ENCODE peak calls at places on chromosomes 6 and 20, in seven cellular contexts. One of them, this sample, is unnamed.

GRCh38 chr20:44031001-44031574 is 116.4 kb downstream of the TOX2 start:
- DNase-seq in PC-3: no peak
- DNase-seq in GM23248: no peak
- DNase-seq in neural progenitor cell: no peak
- DNase-seq in HCT116: no peak
- DNase-seq in GM23338: no peak
- DNase-seq in MM.1S: no peak
- DNase-seq in this sample: no peak

GRCh38 chr6:37182736-37183590 is 13.0 kb downstream of the PIM1 start:
- DNase-seq in PC-3: no peak
- DNase-seq in GM23248: no peak
- DNase-seq in neural progenitor cell: no peak
- DNase-seq in HCT116: no peak
- DNase-seq in GM23338: no peak
- DNase-seq in MM.1S: peak
- DNase-seq in this sample: no peak

GRCh38 chr6:154232013-154232920 is 124.3 kb downstream of the IPCEF1 start:
- DNase-seq in PC-3: peak
- DNase-seq in GM23248: peak
- DNase-seq in neural progenitor cell: no peak
- DNase-seq in HCT116: no peak
- DNase-seq in GM23338: no peak
- DNase-seq in MM.1S: no peak
- DNase-seq in this sample: no peak

GRCh38 chr6:722608-723007 is 29.7 kb upstream of the EXOC2 start:
- DNase-seq in PC-3: no peak
- DNase-seq in GM23248: peak
- DNase-seq in neural progenitor cell: no peak
- DNase-seq in HCT116: no peak
- DNase-seq in GM23338: no peak
- DNase-seq in MM.1S: peak
- DNase-seq in this sample: no peak

GRCh38 chr20:12535316-12535715 is 473.5 kb upstream of the SPTLC3 start:
- DNase-seq in PC-3: no peak
- DNase-seq in GM23248: no peak
- DNase-seq in neural progenitor cell: no peak
- DNase-seq in HCT116: no peak
- DNase-seq in GM23338: no peak
- DNase-seq in MM.1S: no peak
- DNase-seq in this sample: peak

GRCh38 chr6:127547215-127547614 is 28.1 kb upstream of the MTCL3 start:
- DNase-seq in PC-3: peak
- DNase-seq in GM23248: peak
- DNase-seq in neural progenitor cell: peak
- DNase-seq in HCT116: no peak
- DNase-seq in GM23338: peak
- DNase-seq in MM.1S: peak
- DNase-seq in this sample: peak

GRCh38 chr6:31930962-31931361 is 3.4 kb downstream of the C2 start:
- DNase-seq in PC-3: no peak
- DNase-seq in GM23248: no peak
- DNase-seq in neural progenitor cell: no peak
- DNase-seq in HCT116: no peak
- DNase-seq in GM23338: no peak
- DNase-seq in MM.1S: no peak
- DNase-seq in this sample: no peak

GRCh38 chr20:23298155-23298554 is 52.4 kb upstream of the NXT1 start:
- DNase-seq in PC-3: no peak
- DNase-seq in GM23248: peak
- DNase-seq in neural progenitor cell: no peak
- DNase-seq in HCT116: no peak
- DNase-seq in GM23338: no peak
- DNase-seq in MM.1S: no peak
- DNase-seq in this sample: no peak

GRCh38 chr6:22954749-22955385 is 385.5 kb downstream of the HDGFL1 start:
- DNase-seq in PC-3: peak
- DNase-seq in GM23248: peak
- DNase-seq in neural progenitor cell: no peak
- DNase-seq in HCT116: no peak
- DNase-seq in GM23338: no peak
- DNase-seq in MM.1S: peak
- DNase-seq in this sample: no peak

GRCh38 chr20:50242863-50243609 is 52.4 kb downstream of the CEBPB start:
- DNase-seq in PC-3: peak
- DNase-seq in GM23248: no peak
- DNase-seq in neural progenitor cell: no peak
- DNase-seq in HCT116: peak
- DNase-seq in GM23338: no peak
- DNase-seq in MM.1S: no peak
- DNase-seq in this sample: no peak

GRCh38 chr20:31578448-31579138 is 26.5 kb upstream of the ID1 start:
- DNase-seq in PC-3: no peak
- DNase-seq in GM23248: no peak
- DNase-seq in neural progenitor cell: no peak
- DNase-seq in HCT116: no peak
- DNase-seq in GM23338: peak
- DNase-seq in MM.1S: no peak
- DNase-seq in this sample: peak

GRCh38 chr6:139756381-139756780 is 381.9 kb upstream of the CITED2 start:
- DNase-seq in PC-3: no peak
- DNase-seq in GM23248: no peak
- DNase-seq in neural progenitor cell: no peak
- DNase-seq in HCT116: no peak
- DNase-seq in GM23338: no peak
- DNase-seq in MM.1S: no peak
- DNase-seq in this sample: no peak

GRCh38 chr6:107786709-107787588 is 37.2 kb downstream of the SCML4 start:
- DNase-seq in PC-3: no peak
- DNase-seq in GM23248: no peak
- DNase-seq in neural progenitor cell: no peak
- DNase-seq in HCT116: no peak
- DNase-seq in GM23338: no peak
- DNase-seq in MM.1S: peak
- DNase-seq in this sample: no peak

GRCh38 chr6:309947-310346 is 17.7 kb downstream of the DUSP22 start:
- DNase-seq in PC-3: no peak
- DNase-seq in GM23248: no peak
- DNase-seq in neural progenitor cell: no peak
- DNase-seq in HCT116: no peak
- DNase-seq in GM23338: no peak
- DNase-seq in MM.1S: no peak
- DNase-seq in this sample: no peak

GRCh38 chr6:166440106-166440505 is 57.4 kb upstream of the MPC1 start:
- DNase-seq in PC-3: no peak
- DNase-seq in GM23248: no peak
- DNase-seq in neural progenitor cell: no peak
- DNase-seq in HCT116: no peak
- DNase-seq in GM23338: no peak
- DNase-seq in MM.1S: no peak
- DNase-seq in this sample: no peak

GRCh38 chr20:21570285-21570992 is 56.6 kb upstream of the NKX2-2 start:
- DNase-seq in PC-3: no peak
- DNase-seq in GM23248: no peak
- DNase-seq in neural progenitor cell: no peak
- DNase-seq in HCT116: no peak
- DNase-seq in GM23338: peak
- DNase-seq in MM.1S: no peak
- DNase-seq in this sample: no peak

GRCh38 chr6:33112148-33112547 is 36.4 kb downstream of the HLA-DPB1 start:
- DNase-seq in PC-3: peak
- DNase-seq in GM23248: peak
- DNase-seq in neural progenitor cell: no peak
- DNase-seq in HCT116: peak
- DNase-seq in GM23338: peak
- DNase-seq in MM.1S: peak
- DNase-seq in this sample: peak

GRCh38 chr6:23663652-23664051 is 462.4 kb upstream of the NRSN1 start:
- DNase-seq in PC-3: no peak
- DNase-seq in GM23248: no peak
- DNase-seq in neural progenitor cell: no peak
- DNase-seq in HCT116: no peak
- DNase-seq in GM23338: no peak
- DNase-seq in MM.1S: no peak
- DNase-seq in this sample: no peak

GRCh38 chr6:139133272-139133671 is 1.6 kb upstream of the HECA start:
- DNase-seq in PC-3: no peak
- DNase-seq in GM23248: no peak
- DNase-seq in neural progenitor cell: no peak
- DNase-seq in HCT116: no peak
- DNase-seq in GM23338: no peak
- DNase-seq in MM.1S: peak
- DNase-seq in this sample: no peak

GRCh38 chr20:10239954-10240353 is 21.3 kb downstream of the SNAP25 start:
- DNase-seq in PC-3: peak
- DNase-seq in GM23248: no peak
- DNase-seq in neural progenitor cell: no peak
- DNase-seq in HCT116: no peak
- DNase-seq in GM23338: no peak
- DNase-seq in MM.1S: no peak
- DNase-seq in this sample: peak

GRCh38 chr20:6184086-6184485 is 61.3 kb upstream of the FERMT1 start:
- DNase-seq in PC-3: peak
- DNase-seq in GM23248: no peak
- DNase-seq in neural progenitor cell: no peak
- DNase-seq in HCT116: no peak
- DNase-seq in GM23338: peak
- DNase-seq in MM.1S: no peak
- DNase-seq in this sample: no peak

GRCh38 chr6:113994934-113995342 is 24.0 kb upstream of the HDAC2 start:
- DNase-seq in PC-3: peak
- DNase-seq in GM23248: peak
- DNase-seq in neural progenitor cell: peak
- DNase-seq in HCT116: peak
- DNase-seq in GM23338: peak
- DNase-seq in MM.1S: peak
- DNase-seq in this sample: peak

GRCh38 chr6:140912686-140913085 is 1220.0 kb upstream of the GJE1 start:
- DNase-seq in PC-3: no peak
- DNase-seq in GM23248: no peak
- DNase-seq in neural progenitor cell: no peak
- DNase-seq in HCT116: no peak
- DNase-seq in GM23338: peak
- DNase-seq in MM.1S: no peak
- DNase-seq in this sample: no peak

GRCh38 chr6:72031471-72031870 is 145.1 kb downstream of the RIMS1 start:
- DNase-seq in PC-3: no peak
- DNase-seq in GM23248: peak
- DNase-seq in neural progenitor cell: no peak
- DNase-seq in HCT116: no peak
- DNase-seq in GM23338: no peak
- DNase-seq in MM.1S: no peak
- DNase-seq in this sample: no peak

GRCh38 chr6:95991906-95992305 is 23.9 kb upstream of the FUT9 start:
- DNase-seq in PC-3: no peak
- DNase-seq in GM23248: no peak
- DNase-seq in neural progenitor cell: no peak
- DNase-seq in HCT116: no peak
- DNase-seq in GM23338: no peak
- DNase-seq in MM.1S: no peak
- DNase-seq in this sample: no peak

GRCh38 chr6:6420097-6420496 is 99.6 kb upstream of the F13A1 start:
- DNase-seq in PC-3: no peak
- DNase-seq in GM23248: no peak
- DNase-seq in neural progenitor cell: no peak
- DNase-seq in HCT116: no peak
- DNase-seq in GM23338: no peak
- DNase-seq in MM.1S: no peak
- DNase-seq in this sample: no peak

GRCh38 chr6:102229271-102229670 is 835.8 kb downstream of the GRIK2 start:
- DNase-seq in PC-3: no peak
- DNase-seq in GM23248: no peak
- DNase-seq in neural progenitor cell: peak
- DNase-seq in HCT116: no peak
- DNase-seq in GM23338: peak
- DNase-seq in MM.1S: no peak
- DNase-seq in this sample: no peak

GRCh38 chr20:47066484-47067270 is 172.0 kb downstream of the EYA2 start:
- DNase-seq in PC-3: no peak
- DNase-seq in GM23248: no peak
- DNase-seq in neural progenitor cell: no peak
- DNase-seq in HCT116: no peak
- DNase-seq in GM23338: no peak
- DNase-seq in MM.1S: no peak
- DNase-seq in this sample: no peak

GRCh38 chr6:74899416-74899815 is 306.4 kb downstream of the COL12A1 start:
- DNase-seq in PC-3: peak
- DNase-seq in GM23248: peak
- DNase-seq in neural progenitor cell: no peak
- DNase-seq in HCT116: no peak
- DNase-seq in GM23338: peak
- DNase-seq in MM.1S: no peak
- DNase-seq in this sample: no peak
- TF ChIP-seq EZH2phosphoT487 in PC-3: no peak
- TF ChIP-seq EZH2phosphoT487 in GM23248: no peak
- TF ChIP-seq EZH2phosphoT487 in neural progenitor cell: no peak
- TF ChIP-seq EZH2phosphoT487 in HCT116: no peak
- TF ChIP-seq EZH2phosphoT487 in GM23338: no peak
- TF ChIP-seq EZH2phosphoT487 in MM.1S: no peak
- TF ChIP-seq EZH2phosphoT487 in this sample: no peak

GRCh38 chr20:34045294-34045693 is 51.6 kb downstream of the RALY start:
- DNase-seq in PC-3: no peak
- DNase-seq in GM23248: peak
- DNase-seq in neural progenitor cell: no peak
- DNase-seq in HCT116: no peak
- DNase-seq in GM23338: no peak
- DNase-seq in MM.1S: no peak
- DNase-seq in this sample: peak
- TF ChIP-seq EZH2 in PC-3: no peak
- TF ChIP-seq EZH2 in GM23248: no peak
- TF ChIP-seq EZH2 in neural progenitor cell: no peak
- TF ChIP-seq EZH2 in HCT116: no peak
- TF ChIP-seq EZH2 in GM23338: no peak
- TF ChIP-seq EZH2 in MM.1S: no peak
- TF ChIP-seq EZH2 in this sample: no peak

GRCh38 chr6:118544105-118544504 is 4.0 kb upstream of the PLN start:
- DNase-seq in PC-3: no peak
- DNase-seq in GM23248: no peak
- DNase-seq in neural progenitor cell: no peak
- DNase-seq in HCT116: no peak
- DNase-seq in GM23338: no peak
- DNase-seq in MM.1S: no peak
- DNase-seq in this sample: no peak
- H3K4me3 ChIP-seq in PC-3: no peak
- H3K4me3 ChIP-seq in GM23248: no peak
- H3K4me3 ChIP-seq in neural progenitor cell: no peak
- H3K4me3 ChIP-seq in HCT116: no peak
- H3K4me3 ChIP-seq in GM23338: no peak
- H3K4me3 ChIP-seq in MM.1S: no peak
- H3K4me3 ChIP-seq in this sample: no peak

GRCh38 chr6:20014508-20014907 is 177.3 kb downstream of the ID4 start:
- DNase-seq in PC-3: no peak
- DNase-seq in GM23248: no peak
- DNase-seq in neural progenitor cell: no peak
- DNase-seq in HCT116: no peak
- DNase-seq in GM23338: peak
- DNase-seq in MM.1S: no peak
- DNase-seq in this sample: no peak

GRCh38 chr6:20008081-20008480 is 170.9 kb downstream of the ID4 start:
- DNase-seq in PC-3: no peak
- DNase-seq in GM23248: no peak
- DNase-seq in neural progenitor cell: no peak
- DNase-seq in HCT116: no peak
- DNase-seq in GM23338: no peak
- DNase-seq in MM.1S: no peak
- DNase-seq in this sample: no peak

GRCh38 chr6:20013485-20013884 is 176.3 kb downstream of the ID4 start:
- DNase-seq in PC-3: no peak
- DNase-seq in GM23248: no peak
- DNase-seq in neural progenitor cell: peak
- DNase-seq in HCT116: no peak
- DNase-seq in GM23338: no peak
- DNase-seq in MM.1S: no peak
- DNase-seq in this sample: no peak
- TF ChIP-seq EZH2phosphoT487 in PC-3: no peak
- TF ChIP-seq EZH2phosphoT487 in GM23248: no peak
- TF ChIP-seq EZH2phosphoT487 in neural progenitor cell: no peak
- TF ChIP-seq EZH2phosphoT487 in HCT116: no peak
- TF ChIP-seq EZH2phosphoT487 in GM23338: no peak
- TF ChIP-seq EZH2phosphoT487 in MM.1S: no peak
- TF ChIP-seq EZH2phosphoT487 in this sample: no peak